ENCODE peak calls at places on chromosomes 11 and 22, in five cellular contexts. Y is fibroblast of pulmonary artery, W is uterus, C is chondrocyte, T is GM12864. B is an unnamed sample.

GRCh38 chr11:118051611-118052461 is 25.0 kb upstream of the TMPRSS4 start:
- DNase-seq in Y (no peak), W (no peak), C (no peak), T (peak), B (peak)

GRCh38 chr11:7595016-7595869 is 78.1 kb downstream of the CYB5R2 start:
- DNase-seq in Y (no peak), W (no peak), C (no peak), T (no peak), B (no peak)

GRCh38 chr11:13358871-13359270 is 81.3 kb downstream of the BMAL1 start:
- DNase-seq in Y (no peak), W (no peak), C (no peak), T (no peak), B (no peak)

GRCh38 chr11:96045622-96046456 is 121.9 kb upstream of the MTMR2 start:
- DNase-seq in Y (peak), W (peak), C (no peak), T (no peak), B (no peak)

GRCh38 chr22:25057013-25057881 is 104.7 kb downstream of the KIAA1671 start:
- DNase-seq in Y (peak), W (peak), C (no peak), T (no peak), B (peak)

GRCh38 chr22:48491451-48491941 is 1336.2 kb downstream of the BRD1 start:
- DNase-seq in Y (no peak), W (peak), C (no peak), T (no peak), B (no peak)

GRCh38 chr11:72012897-72013721 is 14.4 kb downstream of the IL18BP start:
- DNase-seq in Y (peak), W (peak), C (no peak), T (no peak), B (no peak)

GRCh38 chr11:19829109-19829790 is 116.6 kb downstream of the NAV2 start:
- DNase-seq in Y (no peak), W (no peak), C (no peak), T (no peak), B (no peak)

GRCh38 chr11:60206616-60207015 is 23.7 kb upstream of the MS4A6A start:
- DNase-seq in Y (no peak), W (no peak), C (no peak), T (no peak), B (peak)

GRCh38 chr11:62324738-62325556 is 12.3 kb upstream of the ASRGL1 start:
- DNase-seq in Y (peak), W (no peak), C (no peak), T (no peak), B (peak)

GRCh38 chr11:104694259-104695070 is 203.8 kb downstream of the CASP12 start:
- DNase-seq in Y (peak), W (no peak), C (no peak), T (no peak), B (no peak)

GRCh38 chr11:71342951-71343827 is 90.8 kb upstream of the SHANK2 start:
- DNase-seq in Y (peak), W (no peak), C (no peak), T (no peak), B (no peak)

GRCh38 chr11:65439331-65440181 is 17.0 kb downstream of the NEAT1 start:
- DNase-seq in Y (peak), W (peak), C (no peak), T (no peak), B (peak)

GRCh38 chr11:2549876-2550605 is 105.2 kb downstream of the KCNQ1 start:
- DNase-seq in Y (no peak), W (no peak), C (peak), T (no peak), B (no peak)

GRCh38 chr11:66326261-66327111 is 9.6 kb upstream of the CD248 start:
- DNase-seq in Y (no peak), W (peak), C (no peak), T (no peak), B (no peak)

GRCh38 chr11:17765381-17766359 is 31.1 kb downstream of the KCNC1 start:
- DNase-seq in Y (no peak), W (no peak), C (peak), T (no peak), B (no peak)

GRCh38 chr11:110134120-110134519 is 40.9 kb downstream of the ZC3H12C start:
- DNase-seq in Y (peak), W (no peak), C (no peak), T (no peak), B (no peak)

GRCh38 chr11:14980854-14981253 is 8.7 kb upstream of the CALCA start:
- DNase-seq in Y (peak), W (no peak), C (no peak), T (no peak), B (no peak)

GRCh38 chr11:130865772-130866114 is 50.5 kb downstream of the SNX19 start:
- DNase-seq in Y (no peak), W (no peak), C (no peak), T (no peak), B (no peak)

GRCh38 chr22:23815781-23816551 is 22.8 kb downstream of the DERL3 start:
- DNase-seq in Y (no peak), W (no peak), C (peak), T (no peak), B (no peak)

GRCh38 chr22:27668828-27669797 is 132.4 kb downstream of the MN1 start:
- DNase-seq in Y (peak), W (peak), C (peak), T (no peak), B (no peak)

GRCh38 chr11:612201-612960 is 3.4 kb downstream of the IRF7 start:
- DNase-seq in Y (peak), W (no peak), C (peak), T (no peak), B (no peak)

GRCh38 chr22:20258584-20259335 is 9.4 kb downstream of the RTN4R start:
- DNase-seq in Y (no peak), W (no peak), C (no peak), T (no peak), B (no peak)

GRCh38 chr11:114524122-114524521 is 35.6 kb downstream of the NXPE1 start:
- DNase-seq in Y (no peak), W (no peak), C (no peak), T (no peak), B (no peak)

GRCh38 chr11:20821046-20821445 is 151.7 kb downstream of the NELL1 start:
- DNase-seq in Y (no peak), W (no peak), C (no peak), T (no peak), B (no peak)

GRCh38 chr11:1574256-1575242 is 2.5 kb upstream of the DUSP8 start:
- DNase-seq in Y (peak), W (peak), C (peak), T (no peak), B (peak)

GRCh38 chr11:69370984-69371709 is 77.2 kb downstream of the MYEOV start:
- DNase-seq in Y (no peak), W (no peak), C (peak), T (no peak), B (no peak)

GRCh38 chr11:46331653-46331984 is 15.6 kb upstream of the DGKZ start:
- DNase-seq in Y (no peak), W (no peak), C (no peak), T (no peak), B (no peak)

GRCh38 chr11:105935791-105936190 is 86.2 kb downstream of the MSANTD4 start:
- DNase-seq in Y (peak), W (no peak), C (no peak), T (no peak), B (no peak)

GRCh38 chr11:17718015-17718414 is 1.4 kb upstream of the MYOD1 start:
- DNase-seq in Y (no peak), W (no peak), C (no peak), T (no peak), B (no peak)

GRCh38 chr11:66353762-66354161 is 6.3 kb upstream of the B4GAT1 start:
- DNase-seq in Y (no peak), W (no peak), C (no peak), T (no peak), B (no peak)

GRCh38 chr11:108967571-108967970 is 302.7 kb downstream of the DDX10 start:
- DNase-seq in Y (no peak), W (peak), C (no peak), T (no peak), B (no peak)

GRCh38 chr11:26231252-26231661 is 100.7 kb upstream of the ANO3 start:
- DNase-seq in Y (peak), W (no peak), C (no peak), T (no peak), B (no peak)

GRCh38 chr22:40040927-40041326 is 46.2 kb downstream of the FAM83F start:
- DNase-seq in Y (peak), W (peak), C (no peak), T (no peak), B (no peak)

GRCh38 chr11:101618691-101619090 is 34.9 kb upstream of the TRPC6 start:
- DNase-seq in Y (peak), W (no peak), C (no peak), T (no peak), B (no peak)

GRCh38 chr22:23904855-23905254 is 10.7 kb downstream of the MIF start:
- DNase-seq in Y (no peak), W (no peak), C (no peak), T (no peak), B (no peak)

GRCh38 chr22:31628969-31629723 is 32.9 kb downstream of the PISD start:
- DNase-seq in Y (no peak), W (no peak), C (no peak), T (no peak), B (no peak)

DNA sequence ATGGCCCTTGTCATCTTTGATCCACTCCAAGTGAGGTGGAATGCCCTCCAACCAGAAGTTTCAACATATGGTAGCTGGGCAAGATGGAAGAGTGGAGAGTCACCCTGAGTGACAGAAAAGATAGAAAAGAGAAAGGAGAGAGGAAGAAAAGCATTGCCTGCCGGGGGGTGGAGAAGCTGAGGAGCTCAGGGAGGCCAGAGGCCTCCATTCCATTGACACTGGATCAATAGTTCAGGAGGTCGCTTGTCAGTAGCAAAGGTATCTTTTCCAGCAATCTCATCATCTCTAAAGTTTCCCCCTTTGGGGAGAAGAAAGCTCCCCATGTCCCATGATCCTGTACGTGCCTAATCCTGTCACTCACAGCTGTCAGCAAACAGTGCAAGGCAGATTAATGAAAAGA is 6.7 kb upstream of the C1QTNF6 start:
- DNase-seq in Y (no peak), W (no peak), C (no peak), T (no peak), B (no peak)
- TF ChIP-seq CTCF in Y (no peak), W (no peak), C (no peak), T (no peak), B (no peak)

DNA sequence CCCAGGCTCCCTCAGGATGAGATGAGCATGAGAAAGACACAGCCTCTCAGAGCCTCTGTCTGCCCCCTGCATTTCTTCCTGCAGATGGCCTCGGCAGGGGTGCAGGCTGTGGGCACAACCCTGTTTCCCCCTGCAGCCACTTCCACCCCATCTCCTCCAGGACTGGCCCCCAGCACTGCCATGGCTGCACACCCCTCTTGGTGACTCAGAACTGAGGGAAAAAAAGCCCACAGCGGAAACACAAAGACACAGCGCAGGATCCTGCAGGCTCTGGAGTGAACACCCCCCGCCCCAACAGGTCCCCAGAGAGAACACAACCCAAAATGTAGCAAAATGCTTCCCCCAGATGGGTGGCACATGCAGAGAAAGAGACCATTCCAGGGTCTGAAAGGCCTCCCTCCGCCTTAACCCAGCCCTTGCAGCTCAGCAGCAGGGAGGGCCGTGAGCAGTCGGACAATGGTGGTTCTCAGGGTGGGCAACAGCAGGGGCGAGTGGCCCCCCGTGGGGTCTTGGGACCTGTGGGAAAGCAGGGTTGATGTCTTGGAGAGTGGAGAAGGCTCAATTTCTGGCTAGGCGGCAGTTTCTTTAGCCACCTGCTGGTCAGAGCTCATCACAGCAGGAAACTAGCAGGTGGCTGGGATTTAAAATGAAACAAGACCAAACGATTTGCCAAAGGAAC is 8.0 kb downstream of the TUBGCP6 start:
- DNase-seq in Y (peak), W (no peak), C (no peak), T (no peak), B (no peak)
- TF ChIP-seq CTCF in Y (peak), W (no peak), C (peak), T (peak), B (peak)

DNA sequence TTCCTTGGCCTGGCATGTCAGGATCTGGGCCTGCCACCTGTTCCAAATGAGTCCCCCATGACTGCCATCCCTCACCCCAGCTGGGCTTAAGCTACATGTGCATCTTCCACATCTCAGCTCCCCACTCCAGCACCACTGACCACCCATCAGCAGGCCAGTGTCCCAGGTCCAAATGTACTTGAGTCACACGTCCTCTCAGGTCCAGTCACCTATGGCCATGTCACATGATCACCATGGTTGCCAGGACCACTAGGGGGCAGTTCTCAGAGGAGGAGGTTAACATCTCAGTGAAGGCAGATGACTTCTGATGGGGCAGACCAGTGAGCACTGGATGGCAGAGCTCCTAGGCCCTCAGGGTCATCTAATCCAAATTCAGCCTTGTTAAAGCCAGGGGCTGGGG is 41.9 kb upstream of the WNT11 start:
- DNase-seq in Y (peak), W (no peak), C (peak), T (no peak), B (no peak)
- TF ChIP-seq CTCF in Y (peak), W (no peak), C (peak), T (peak), B (peak)

GRCh38 chr22:42368379-42369249 is 63.6 kb downstream of the NFAM1 start:
- DNase-seq in Y (no peak), W (no peak), C (no peak), T (no peak), B (no peak)

GRCh38 chr22:42365942-42366660 is 66.1 kb downstream of the NFAM1 start:
- DNase-seq in Y (no peak), W (no peak), C (no peak), T (no peak), B (no peak)

GRCh38 chr22:42366815-42367581 is 65.2 kb downstream of the NFAM1 start:
- DNase-seq in Y (no peak), W (no peak), C (no peak), T (no peak), B (no peak)

GRCh38 chr22:42369250-42370041 is 62.8 kb downstream of the NFAM1 start:
- DNase-seq in Y (peak), W (peak), C (no peak), T (peak), B (peak)

DNA sequence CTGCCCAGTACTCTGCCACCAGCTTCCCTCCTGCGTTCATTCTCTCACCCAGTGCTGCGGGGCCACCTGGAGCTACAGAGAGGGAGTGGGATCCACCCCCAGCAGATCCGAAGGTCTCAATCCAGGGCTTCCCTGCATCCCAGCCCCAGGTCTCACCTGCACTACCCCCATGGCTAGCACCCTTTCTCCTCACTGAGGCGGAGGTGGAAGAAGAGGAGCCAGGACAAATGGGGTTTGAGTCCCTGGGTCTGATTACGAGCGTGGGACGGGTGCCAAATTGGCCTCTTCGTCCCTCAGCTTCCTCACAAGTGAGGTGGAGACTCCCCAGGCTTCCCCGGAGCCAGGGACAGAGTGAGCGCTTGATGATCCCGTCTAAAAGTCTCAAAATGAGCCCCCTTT is 64.2 kb downstream of the NFAM1 start:
- DNase-seq in Y (no peak), W (peak), C (no peak), T (no peak), B (no peak)
- TF ChIP-seq CTCF in Y (no peak), W (no peak), C (no peak), T (no peak), B (no peak)